ENCODE peak calls at places on chromosomes 16 and 17, in five cellular contexts. U is endothelial cell, S is neural progenitor cell, Q is lower leg skin, V is fibroblast of lung. N is an unnamed sample.

GRCh38 chr17:31654936-31655335 is 204.1 kb downstream of the COPRS start:
- DNase-seq in V (no peak), Q (peak), S (no peak), U (no peak), N (no peak)

GRCh38 chr16:65842067-65842466 is 524.4 kb upstream of the CDH5 start:
- DNase-seq in S (no peak), V (peak), U (no peak), Q (no peak), N (no peak)

GRCh38 chr16:54944002-54944401 is 13.3 kb downstream of the IRX5 start:
- DNase-seq in V (no peak), U (no peak), Q (peak), S (no peak), N (no peak)

GRCh38 chr16:30805056-30805369 is 18.0 kb upstream of the ZNF629 start:
- DNase-seq in Q (no peak), U (no peak), V (no peak), S (no peak), N (no peak)

GRCh38 chr17:70869402-70870085 is 700.2 kb downstream of the KCNJ2 start:
- DNase-seq in S (peak), V (no peak), U (no peak), Q (no peak), N (no peak)

GRCh38 chr17:2929881-2930533 is 133.4 kb downstream of the OR1D5 start:
- DNase-seq in U (peak), V (peak), S (peak), Q (no peak), N (peak)

GRCh38 chr16:70432800-70433455 is 6.0 kb downstream of the ST3GAL2 start:
- DNase-seq in V (peak), Q (no peak), U (no peak), S (no peak), N (no peak)

GRCh38 chr17:66691644-66692500 is 143.0 kb upstream of the CACNG5 start:
- DNase-seq in Q (no peak), S (no peak), U (no peak), V (no peak), N (no peak)

GRCh38 chr16:53502331-53503269 is at the start of gene AKTIP:
- DNase-seq in U (peak), V (peak), Q (no peak), S (peak), N (no peak)

GRCh38 chr17:15364615-15365014 is 23.2 kb upstream of the TEKT3 start:
- DNase-seq in S (no peak), U (no peak), Q (peak), V (no peak), N (no peak)

GRCh38 chr17:46977348-46977747 is 1.7 kb downstream of the RPRML start:
- DNase-seq in U (peak), V (peak), S (peak), Q (no peak), N (no peak)
- TF ChIP-seq CTCF in U (no peak), V (peak), S (peak), Q (no peak), N (no peak)

GRCh38 chr17:1767358-1767757 is 5.5 kb downstream of the SERPINF1 start:
- DNase-seq in U (no peak), V (no peak), S (no peak), Q (no peak), N (no peak)
- TF ChIP-seq CTCF in U (no peak), V (no peak), S (peak), Q (no peak), N (no peak)

GRCh38 chr16:67100569-67101300 is 9.0 kb upstream of the PHAF1 start:
- DNase-seq in V (peak), S (no peak), Q (no peak), U (no peak), N (no peak)
- TF ChIP-seq CTCF in V (peak), S (peak), Q (no peak), U (no peak), N (no peak)

GRCh38 chr16:73955255-73955654 is 341.4 kb upstream of the PSMD7 start:
- DNase-seq in U (no peak), V (no peak), S (no peak), Q (no peak), N (no peak)

GRCh38 chr16:73951541-73951940 is 345.1 kb upstream of the PSMD7 start:
- DNase-seq in V (no peak), U (no peak), Q (no peak), S (no peak), N (no peak)

GRCh38 chr16:73956592-73957495 is 339.8 kb upstream of the PSMD7 start:
- DNase-seq in V (peak), U (peak), Q (peak), S (peak), N (no peak)
- TF ChIP-seq CTCF in V (peak), U (peak), Q (no peak), S (peak), N (peak)

DNA sequence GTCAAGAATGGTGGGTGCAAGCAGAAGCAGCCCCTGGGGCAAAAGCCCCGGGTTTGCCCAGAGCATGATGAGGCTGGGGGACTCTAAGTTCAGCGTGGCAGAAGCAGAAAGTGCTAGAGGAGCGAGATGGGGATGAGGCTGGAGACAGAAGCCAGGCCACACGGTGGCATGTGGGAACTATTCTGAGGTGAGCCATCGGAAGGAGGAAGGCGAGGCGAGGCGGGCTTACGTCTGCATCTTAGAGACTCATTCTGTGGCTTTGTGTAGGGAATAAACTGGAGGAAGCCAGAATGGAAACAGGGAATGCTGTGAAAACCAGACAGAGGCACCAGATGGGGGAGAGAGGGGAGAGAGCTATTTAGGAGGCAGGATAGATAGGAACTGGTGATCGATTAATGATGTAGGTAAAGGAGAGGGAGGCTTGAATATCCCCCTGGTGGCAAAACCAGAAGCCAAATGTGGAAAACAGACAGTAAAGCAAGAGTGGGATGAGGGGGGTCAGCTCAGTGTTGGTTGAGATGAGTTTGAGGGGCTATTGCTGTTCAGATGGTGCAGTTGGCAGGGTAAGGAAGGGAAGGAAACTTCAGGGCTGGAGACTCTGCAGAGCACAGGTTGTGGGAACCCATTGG is 3.1 kb upstream of the TNFSF13 start:
- DNase-seq in U (no peak), V (no peak), Q (no peak), S (no peak), N (no peak)
- TF ChIP-seq CTCF in U (no peak), V (no peak), Q (no peak), S (peak), N (no peak)

GRCh38 chr17:47072881-47073280 is 93.8 kb upstream of the RPRML start:
- DNase-seq in Q (no peak), V (peak), S (no peak), U (no peak), N (no peak)

GRCh38 chr17:47066095-47066494 is 87.0 kb upstream of the RPRML start:
- DNase-seq in Q (no peak), S (peak), U (no peak), V (no peak), N (no peak)

GRCh38 chr17:47063475-47063874 is 84.4 kb upstream of the RPRML start:
- DNase-seq in U (no peak), S (no peak), Q (no peak), V (no peak), N (no peak)

GRCh38 chr17:47064684-47065083 is 85.6 kb upstream of the RPRML start:
- DNase-seq in V (no peak), U (no peak), S (no peak), Q (no peak), N (no peak)

GRCh38 chr17:47066841-47067682 is 88.0 kb upstream of the RPRML start:
- DNase-seq in Q (peak), V (peak), U (peak), S (peak), N (peak)
- TF ChIP-seq CTCF in Q (peak), V (peak), U (no peak), S (peak), N (no peak)

N was measured in activated B cell treated with CpG ODN at 0.5 μM for 24 hours.